ENCODE peak calls at places on chromosomes 5 and 9, in ten cellular contexts. One of them, this sample, is unnamed.

GRCh38 chr5:94893404-94894145 is 275.1 kb downstream of the SLF1 start:
- DNase-seq in omental fat pad: no peak
- DNase-seq in epithelial cell of esophagus: peak
- DNase-seq in fibroblast of pulmonary artery: peak
- DNase-seq in A549: no peak
- DNase-seq in CD4-positive, alpha-beta T cell: no peak
- DNase-seq in tibial nerve: no peak
- DNase-seq in adrenal gland: no peak
- DNase-seq in AG09309: no peak
- DNase-seq in fibroblast of the aortic adventitia: peak
- DNase-seq in this sample: no peak

GRCh38 chr5:135348920-135349319 is 50.1 kb downstream of the MACROH2A1 start:
- DNase-seq in adrenal gland: no peak
- DNase-seq in omental fat pad: no peak
- DNase-seq in tibial nerve: no peak
- DNase-seq in fibroblast of pulmonary artery: no peak
- DNase-seq in fibroblast of the aortic adventitia: no peak
- DNase-seq in AG09309: no peak
- DNase-seq in CD4-positive, alpha-beta T cell: no peak
- DNase-seq in A549: no peak
- DNase-seq in epithelial cell of esophagus: no peak
- DNase-seq in this sample: no peak

GRCh38 chr5:178116406-178116885 is 3.1 kb downstream of the N4BP3 start:
- DNase-seq in A549: no peak
- DNase-seq in fibroblast of pulmonary artery: no peak
- DNase-seq in tibial nerve: no peak
- DNase-seq in omental fat pad: no peak
- DNase-seq in fibroblast of the aortic adventitia: no peak
- DNase-seq in CD4-positive, alpha-beta T cell: peak
- DNase-seq in epithelial cell of esophagus: no peak
- DNase-seq in adrenal gland: no peak
- DNase-seq in AG09309: no peak
- DNase-seq in this sample: peak

GRCh38 chr9:71096431-71097108 is 24.9 kb downstream of the TRPM3 start:
- DNase-seq in A549: no peak
- DNase-seq in AG09309: no peak
- DNase-seq in adrenal gland: peak
- DNase-seq in omental fat pad: no peak
- DNase-seq in CD4-positive, alpha-beta T cell: no peak
- DNase-seq in tibial nerve: no peak
- DNase-seq in fibroblast of pulmonary artery: no peak
- DNase-seq in epithelial cell of esophagus: no peak
- DNase-seq in fibroblast of the aortic adventitia: no peak
- DNase-seq in this sample: no peak

GRCh38 chr5:16953729-16954128 is 17.6 kb upstream of the MYO10 start:
- DNase-seq in adrenal gland: no peak
- DNase-seq in CD4-positive, alpha-beta T cell: no peak
- DNase-seq in omental fat pad: no peak
- DNase-seq in tibial nerve: no peak
- DNase-seq in fibroblast of pulmonary artery: no peak
- DNase-seq in fibroblast of the aortic adventitia: no peak
- DNase-seq in epithelial cell of esophagus: no peak
- DNase-seq in AG09309: no peak
- DNase-seq in A549: no peak
- DNase-seq in this sample: no peak

GRCh38 chr5:139732019-139732418 is 63.6 kb upstream of the PSD2 start:
- DNase-seq in fibroblast of the aortic adventitia: no peak
- DNase-seq in omental fat pad: no peak
- DNase-seq in CD4-positive, alpha-beta T cell: no peak
- DNase-seq in AG09309: no peak
- DNase-seq in A549: no peak
- DNase-seq in tibial nerve: no peak
- DNase-seq in epithelial cell of esophagus: no peak
- DNase-seq in adrenal gland: no peak
- DNase-seq in fibroblast of pulmonary artery: no peak
- DNase-seq in this sample: no peak

GRCh38 chr9:117028103-117028858 is 341.2 kb downstream of the TRIM32 start:
- DNase-seq in epithelial cell of esophagus: no peak
- DNase-seq in fibroblast of the aortic adventitia: no peak
- DNase-seq in adrenal gland: no peak
- DNase-seq in A549: no peak
- DNase-seq in AG09309: no peak
- DNase-seq in omental fat pad: no peak
- DNase-seq in CD4-positive, alpha-beta T cell: no peak
- DNase-seq in tibial nerve: no peak
- DNase-seq in fibroblast of pulmonary artery: no peak
- DNase-seq in this sample: no peak

GRCh38 chr5:113204525-113205161 is 228.0 kb downstream of the DCP2 start:
- DNase-seq in A549: no peak
- DNase-seq in AG09309: no peak
- DNase-seq in adrenal gland: peak
- DNase-seq in omental fat pad: peak
- DNase-seq in epithelial cell of esophagus: peak
- DNase-seq in tibial nerve: peak
- DNase-seq in fibroblast of the aortic adventitia: peak
- DNase-seq in CD4-positive, alpha-beta T cell: no peak
- DNase-seq in fibroblast of pulmonary artery: peak
- DNase-seq in this sample: no peak

GRCh38 chr5:24110019-24110615 is 534.7 kb downstream of the CDH10 start:
- DNase-seq in CD4-positive, alpha-beta T cell: no peak
- DNase-seq in adrenal gland: no peak
- DNase-seq in epithelial cell of esophagus: peak
- DNase-seq in tibial nerve: no peak
- DNase-seq in AG09309: no peak
- DNase-seq in fibroblast of the aortic adventitia: peak
- DNase-seq in fibroblast of pulmonary artery: peak
- DNase-seq in omental fat pad: no peak
- DNase-seq in A549: peak
- DNase-seq in this sample: no peak
- TF ChIP-seq CTCF in CD4-positive, alpha-beta T cell: no peak
- TF ChIP-seq CTCF in adrenal gland: peak
- TF ChIP-seq CTCF in epithelial cell of esophagus: peak
- TF ChIP-seq CTCF in tibial nerve: no peak
- TF ChIP-seq CTCF in AG09309: no peak
- TF ChIP-seq CTCF in fibroblast of the aortic adventitia: no peak
- TF ChIP-seq CTCF in fibroblast of pulmonary artery: peak
- TF ChIP-seq CTCF in omental fat pad: no peak
- TF ChIP-seq CTCF in A549: peak
- TF ChIP-seq CTCF in this sample: no peak

GRCh38 chr5:122093861-122094650 is 16.0 kb upstream of the LOX start:
- DNase-seq in omental fat pad: no peak
- DNase-seq in tibial nerve: no peak
- DNase-seq in A549: no peak
- DNase-seq in epithelial cell of esophagus: no peak
- DNase-seq in fibroblast of the aortic adventitia: peak
- DNase-seq in adrenal gland: no peak
- DNase-seq in CD4-positive, alpha-beta T cell: no peak
- DNase-seq in AG09309: no peak
- DNase-seq in fibroblast of pulmonary artery: no peak
- DNase-seq in this sample: no peak

GRCh38 chr5:122089614-122090013 is 11.6 kb upstream of the LOX start:
- DNase-seq in fibroblast of pulmonary artery: peak
- DNase-seq in fibroblast of the aortic adventitia: peak
- DNase-seq in omental fat pad: no peak
- DNase-seq in adrenal gland: no peak
- DNase-seq in A549: no peak
- DNase-seq in CD4-positive, alpha-beta T cell: no peak
- DNase-seq in AG09309: peak
- DNase-seq in epithelial cell of esophagus: peak
- DNase-seq in tibial nerve: no peak
- DNase-seq in this sample: no peak

GRCh38 chr5:122093415-122093814 is 15.4 kb upstream of the LOX start:
- DNase-seq in epithelial cell of esophagus: no peak
- DNase-seq in A549: no peak
- DNase-seq in adrenal gland: no peak
- DNase-seq in CD4-positive, alpha-beta T cell: no peak
- DNase-seq in fibroblast of the aortic adventitia: peak
- DNase-seq in AG09309: peak
- DNase-seq in tibial nerve: no peak
- DNase-seq in omental fat pad: no peak
- DNase-seq in fibroblast of pulmonary artery: peak
- DNase-seq in this sample: no peak

GRCh38 chr5:122089096-122089495 is 11.0 kb upstream of the LOX start:
- DNase-seq in omental fat pad: no peak
- DNase-seq in fibroblast of pulmonary artery: no peak
- DNase-seq in CD4-positive, alpha-beta T cell: no peak
- DNase-seq in A549: no peak
- DNase-seq in adrenal gland: no peak
- DNase-seq in tibial nerve: no peak
- DNase-seq in fibroblast of the aortic adventitia: peak
- DNase-seq in epithelial cell of esophagus: no peak
- DNase-seq in AG09309: no peak
- DNase-seq in this sample: no peak

DNA sequence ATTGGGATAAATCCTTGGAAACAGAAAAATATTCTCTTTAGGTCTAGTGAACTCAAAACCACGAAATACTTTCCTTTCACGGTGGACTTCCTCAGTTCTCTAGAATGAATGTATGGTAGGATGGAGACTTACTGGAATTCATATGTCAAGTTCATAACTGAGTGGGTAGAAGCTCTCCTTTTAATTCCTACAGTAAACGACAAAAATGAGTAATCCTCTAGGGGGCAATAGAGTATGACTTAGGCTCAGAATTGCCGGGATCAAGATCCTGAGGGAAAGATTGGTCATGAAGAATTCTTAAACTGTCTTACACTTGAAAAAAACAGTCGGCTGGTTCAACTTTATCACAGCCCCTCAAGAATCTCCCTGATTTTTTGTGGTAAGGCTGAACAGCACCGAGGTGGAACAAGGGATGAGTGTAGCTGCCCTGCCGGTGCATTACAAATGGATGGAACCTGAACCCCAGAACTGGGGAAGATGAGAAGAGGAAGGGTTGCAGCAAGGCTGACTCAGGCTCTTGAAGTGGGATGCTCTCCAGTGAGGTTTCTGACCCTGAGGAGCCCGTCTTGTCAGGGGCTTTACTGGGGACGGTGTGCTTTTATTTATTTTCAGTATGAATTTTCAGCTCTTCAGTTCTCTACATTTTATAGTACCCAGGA is 14.0 kb upstream of the LOX start:
- DNase-seq in epithelial cell of esophagus: peak
- DNase-seq in tibial nerve: no peak
- DNase-seq in adrenal gland: no peak
- DNase-seq in AG09309: no peak
- DNase-seq in A549: no peak
- DNase-seq in CD4-positive, alpha-beta T cell: no peak
- DNase-seq in omental fat pad: no peak
- DNase-seq in fibroblast of pulmonary artery: peak
- DNase-seq in fibroblast of the aortic adventitia: peak
- DNase-seq in this sample: no peak
- TF ChIP-seq CTCF in epithelial cell of esophagus: peak
- TF ChIP-seq CTCF in tibial nerve: peak
- TF ChIP-seq CTCF in adrenal gland: peak
- TF ChIP-seq CTCF in AG09309: peak
- TF ChIP-seq CTCF in A549: peak
- TF ChIP-seq CTCF in CD4-positive, alpha-beta T cell: no peak
- TF ChIP-seq CTCF in omental fat pad: no peak
- TF ChIP-seq CTCF in fibroblast of pulmonary artery: peak
- TF ChIP-seq CTCF in fibroblast of the aortic adventitia: peak
- TF ChIP-seq CTCF in this sample: no peak

GRCh38 chr9:9917400-9917799 is 695.4 kb downstream of the PTPRD start:
- DNase-seq in A549: no peak
- DNase-seq in adrenal gland: no peak
- DNase-seq in omental fat pad: no peak
- DNase-seq in fibroblast of pulmonary artery: no peak
- DNase-seq in tibial nerve: no peak
- DNase-seq in AG09309: no peak
- DNase-seq in CD4-positive, alpha-beta T cell: no peak
- DNase-seq in fibroblast of the aortic adventitia: no peak
- DNase-seq in epithelial cell of esophagus: no peak
- DNase-seq in this sample: no peak

GRCh38 chr9:9914174-9914573 is 698.6 kb downstream of the PTPRD start:
- DNase-seq in omental fat pad: no peak
- DNase-seq in epithelial cell of esophagus: no peak
- DNase-seq in CD4-positive, alpha-beta T cell: no peak
- DNase-seq in AG09309: no peak
- DNase-seq in fibroblast of the aortic adventitia: no peak
- DNase-seq in fibroblast of pulmonary artery: no peak
- DNase-seq in A549: no peak
- DNase-seq in tibial nerve: no peak
- DNase-seq in adrenal gland: no peak
- DNase-seq in this sample: no peak

GRCh38 chr9:9913276-9913832 is 699.4 kb downstream of the PTPRD start:
- DNase-seq in tibial nerve: no peak
- DNase-seq in fibroblast of the aortic adventitia: no peak
- DNase-seq in A549: no peak
- DNase-seq in CD4-positive, alpha-beta T cell: no peak
- DNase-seq in epithelial cell of esophagus: no peak
- DNase-seq in adrenal gland: no peak
- DNase-seq in omental fat pad: no peak
- DNase-seq in AG09309: no peak
- DNase-seq in fibroblast of pulmonary artery: no peak
- DNase-seq in this sample: no peak

GRCh38 chr9:9912459-9912858 is 700.3 kb downstream of the PTPRD start:
- DNase-seq in CD4-positive, alpha-beta T cell: no peak
- DNase-seq in fibroblast of the aortic adventitia: no peak
- DNase-seq in fibroblast of pulmonary artery: no peak
- DNase-seq in epithelial cell of esophagus: peak
- DNase-seq in adrenal gland: no peak
- DNase-seq in A549: no peak
- DNase-seq in omental fat pad: no peak
- DNase-seq in tibial nerve: no peak
- DNase-seq in AG09309: no peak
- DNase-seq in this sample: no peak
- TF ChIP-seq CTCF in CD4-positive, alpha-beta T cell: no peak
- TF ChIP-seq CTCF in fibroblast of the aortic adventitia: peak
- TF ChIP-seq CTCF in fibroblast of pulmonary artery: no peak
- TF ChIP-seq CTCF in epithelial cell of esophagus: peak
- TF ChIP-seq CTCF in adrenal gland: no peak
- TF ChIP-seq CTCF in A549: no peak
- TF ChIP-seq CTCF in omental fat pad: no peak
- TF ChIP-seq CTCF in tibial nerve: no peak
- TF ChIP-seq CTCF in AG09309: no peak
- TF ChIP-seq CTCF in this sample: no peak

GRCh38 chr9:84947412-84947972 is 278.0 kb downstream of the NTRK2 start:
- DNase-seq in adrenal gland: no peak
- DNase-seq in CD4-positive, alpha-beta T cell: no peak
- DNase-seq in fibroblast of pulmonary artery: no peak
- DNase-seq in epithelial cell of esophagus: peak
- DNase-seq in tibial nerve: no peak
- DNase-seq in AG09309: no peak
- DNase-seq in fibroblast of the aortic adventitia: no peak
- DNase-seq in omental fat pad: no peak
- DNase-seq in A549: peak
- DNase-seq in this sample: no peak

GRCh38 chr9:84941812-84942211 is 272.3 kb downstream of the NTRK2 start:
- DNase-seq in fibroblast of the aortic adventitia: no peak
- DNase-seq in omental fat pad: no peak
- DNase-seq in AG09309: no peak
- DNase-seq in fibroblast of pulmonary artery: no peak
- DNase-seq in epithelial cell of esophagus: no peak
- DNase-seq in tibial nerve: no peak
- DNase-seq in adrenal gland: no peak
- DNase-seq in A549: no peak
- DNase-seq in CD4-positive, alpha-beta T cell: no peak
- DNase-seq in this sample: no peak

GRCh38 chr9:84949969-84950368 is 280.4 kb downstream of the NTRK2 start:
- DNase-seq in omental fat pad: no peak
- DNase-seq in tibial nerve: no peak
- DNase-seq in fibroblast of pulmonary artery: no peak
- DNase-seq in epithelial cell of esophagus: no peak
- DNase-seq in A549: no peak
- DNase-seq in CD4-positive, alpha-beta T cell: no peak
- DNase-seq in adrenal gland: no peak
- DNase-seq in AG09309: no peak
- DNase-seq in fibroblast of the aortic adventitia: no peak
- DNase-seq in this sample: no peak

GRCh38 chr9:84949258-84949657 is 279.7 kb downstream of the NTRK2 start:
- DNase-seq in A549: no peak
- DNase-seq in tibial nerve: no peak
- DNase-seq in fibroblast of pulmonary artery: no peak
- DNase-seq in CD4-positive, alpha-beta T cell: no peak
- DNase-seq in epithelial cell of esophagus: no peak
- DNase-seq in omental fat pad: no peak
- DNase-seq in AG09309: no peak
- DNase-seq in adrenal gland: no peak
- DNase-seq in fibroblast of the aortic adventitia: no peak
- DNase-seq in this sample: no peak

DNA sequence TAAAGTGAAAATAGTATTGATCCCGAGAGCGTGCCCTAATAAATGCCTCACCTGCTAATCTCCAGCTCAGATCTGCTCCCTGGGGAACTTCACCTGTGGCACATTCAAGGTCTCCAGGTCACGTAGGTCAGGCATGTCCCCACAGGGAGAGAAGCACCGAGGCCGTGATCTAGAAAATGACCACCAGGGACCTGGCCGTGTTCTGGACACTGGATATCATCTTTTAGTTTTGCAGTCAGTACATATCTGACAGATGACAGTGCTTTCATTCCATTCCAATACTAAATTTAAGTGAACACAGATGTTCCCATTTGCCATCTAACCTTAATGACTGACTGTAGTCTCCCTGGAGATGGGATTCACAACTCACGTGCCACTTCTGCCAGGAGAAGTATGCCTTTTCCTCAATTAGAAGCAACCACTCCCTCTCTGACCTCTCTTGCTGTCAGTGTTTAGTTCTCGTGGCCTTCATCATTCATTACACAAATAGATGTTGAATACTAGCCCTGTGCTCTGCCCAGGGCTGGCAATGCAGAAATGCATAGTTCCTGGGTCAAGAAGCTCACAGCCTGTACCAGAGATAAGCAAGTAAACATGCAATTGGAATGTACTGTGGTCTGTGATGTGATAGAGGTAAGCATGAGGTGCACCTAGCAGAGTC is 276.5 kb downstream of the NTRK2 start:
- DNase-seq in fibroblast of pulmonary artery: no peak
- DNase-seq in tibial nerve: no peak
- DNase-seq in CD4-positive, alpha-beta T cell: no peak
- DNase-seq in fibroblast of the aortic adventitia: no peak
- DNase-seq in A549: no peak
- DNase-seq in epithelial cell of esophagus: no peak
- DNase-seq in adrenal gland: no peak
- DNase-seq in omental fat pad: no peak
- DNase-seq in AG09309: no peak
- DNase-seq in this sample: no peak
- TF ChIP-seq CTCF in fibroblast of pulmonary artery: no peak
- TF ChIP-seq CTCF in tibial nerve: no peak
- TF ChIP-seq CTCF in CD4-positive, alpha-beta T cell: no peak
- TF ChIP-seq CTCF in fibroblast of the aortic adventitia: no peak
- TF ChIP-seq CTCF in A549: no peak
- TF ChIP-seq CTCF in epithelial cell of esophagus: no peak
- TF ChIP-seq CTCF in adrenal gland: no peak
- TF ChIP-seq CTCF in omental fat pad: no peak
- TF ChIP-seq CTCF in AG09309: no peak
- TF ChIP-seq CTCF in this sample: no peak